ENCODE peak calls at places on chromosomes 7 and 10, in nine cellular contexts. S is activated naive CD4-positive, alpha-beta T cell; D is OCI-LY7; A is fibroblast of the conjunctiva; V is T-helper 2 cell; H is ACHN; X is hepatocyte; F is cardiac fibroblast; J is HT1080. I is an unnamed sample.

GRCh38 chr7:105580022-105580740 is 1.1 kb downstream of the EFCAB10 start:
- DNase-seq in S (no peak), D (no peak), A (no peak), V (no peak), H (peak; percentile 19), X (no peak), F (no peak), J (peak; percentile 39), I (no peak)

GRCh38 chr10:130631139-130631864 is 495.1 kb downstream of the GLRX3 start:
- DNase-seq in S (no peak), D (no peak), A (no peak), V (no peak), H (no peak), X (no peak), F (no peak), J (peak; percentile 25), I (peak; percentile 60)

GRCh38 chr10:13758302-13758701 is 171.5 kb downstream of the PRPF18 start:
- DNase-seq in S (no peak), D (no peak), A (no peak), V (no peak), H (peak; percentile 36), X (peak; percentile 34), F (peak; percentile 56), J (peak; percentile 64), I (no peak)

GRCh38 chr7:134514663-134515062 is 12.7 kb upstream of the AKR1B10 start:
- DNase-seq in S (no peak), D (peak; percentile 77), A (peak; percentile 67), V (peak; percentile 15), H (peak; percentile 91), X (peak; percentile 84), F (peak; percentile 93), J (peak; percentile 83), I (peak; percentile 59)

GRCh38 chr7:152711444-152711944 is 35.6 kb upstream of the XRCC2 start:
- DNase-seq in S (no peak), D (no peak), A (no peak), V (no peak), H (no peak), X (no peak), F (no peak), J (no peak), I (no peak)

GRCh38 chr10:33163941-33164824 is 170.3 kb downstream of the NRP1 start:
- DNase-seq in S (no peak), D (no peak), A (no peak), V (no peak), H (no peak), X (no peak), F (peak; percentile 61), J (no peak), I (no peak)

GRCh38 chr10:12943425-12943824 is 58.1 kb downstream of the CCDC3 start:
- DNase-seq in S (no peak), D (no peak), A (no peak), V (no peak), H (no peak), X (no peak), F (no peak), J (no peak), I (no peak)

GRCh38 chr10:83863283-83863966 is 275.9 kb upstream of the GHITM start:
- DNase-seq in S (no peak), D (no peak), A (no peak), V (no peak), H (no peak), X (no peak), F (no peak), J (no peak), I (no peak)

GRCh38 chr10:99976886-99977391 is 32.8 kb downstream of the DNMBP start:
- DNase-seq in S (no peak), D (no peak), A (peak; percentile 91), V (no peak), H (peak; percentile 93), X (peak; percentile 61), F (peak; percentile 98), J (peak; percentile 95), I (no peak)

GRCh38 chr7:40899651-40900507 is 765.1 kb downstream of the SUGCT start:
- DNase-seq in S (no peak), D (no peak), A (no peak), V (no peak), H (no peak), X (no peak), F (peak; percentile 19), J (no peak), I (no peak)

GRCh38 chr7:105060394-105060793 is 46.4 kb downstream of the KMT2E start:
- DNase-seq in S (no peak), D (no peak), A (no peak), V (no peak), H (no peak), X (no peak), F (peak; percentile 22), J (no peak), I (no peak)

GRCh38 chr7:73351447-73352167 is 23.6 kb downstream of the FKBP6 start:
- DNase-seq in S (no peak), D (no peak), A (no peak), V (no peak), H (no peak), X (no peak), F (no peak), J (peak; percentile 17), I (no peak)

GRCh38 chr10:132921818-132922807 is 20.3 kb downstream of the CFAP46 start:
- DNase-seq in S (no peak), D (no peak), A (no peak), V (no peak), H (no peak), X (no peak), F (no peak), J (no peak), I (no peak)

GRCh38 chr7:30434140-30434799 is 44.3 kb downstream of the NOD1 start:
- DNase-seq in S (no peak), D (peak; percentile 83), A (no peak), V (no peak), H (no peak), X (no peak), F (no peak), J (no peak), I (no peak)

GRCh38 chr10:73480158-73480557 is 15.7 kb downstream of the PPP3CB start:
- DNase-seq in S (no peak), D (no peak), A (no peak), V (no peak), H (peak; percentile 78), X (no peak), F (peak; percentile 64), J (peak; percentile 80), I (no peak)

GRCh38 chr10:122786269-122786668 is 59.4 kb downstream of the CUZD1 start:
- DNase-seq in S (no peak), D (peak; percentile 11), A (no peak), V (no peak), H (peak; percentile 66), X (peak; percentile 66), F (peak; percentile 28), J (peak; percentile 31), I (no peak)

GRCh38 chr10:127441350-127442219 is 107.5 kb upstream of the NPS start:
- DNase-seq in S (no peak), D (no peak), A (no peak), V (no peak), H (peak; percentile 74), X (no peak), F (no peak), J (no peak), I (no peak)

GRCh38 chr10:78820007-78820362 is 248.8 kb upstream of the ZMIZ1 start:
- DNase-seq in S (no peak), D (no peak), A (no peak), V (no peak), H (no peak), X (no peak), F (no peak), J (no peak), I (no peak)

GRCh38 chr7:157020514-157021070 is 10.1 kb upstream of the MNX1 start:
- DNase-seq in S (no peak), D (no peak), A (no peak), V (no peak), H (no peak), X (peak; percentile 5), F (no peak), J (no peak), I (no peak)

GRCh38 chr10:68900427-68901105 is 549 bp upstream of the DDX50 start:
- DNase-seq in S (peak; percentile 68), D (peak; percentile 6), A (no peak), V (no peak), H (no peak), X (no peak), F (peak; percentile 76), J (no peak), I (no peak)

GRCh38 chr7:130721486-130722277 is 12.3 kb downstream of the KLF14 start:
- DNase-seq in S (no peak), D (no peak), A (peak; percentile 54), V (no peak), H (peak; percentile 73), X (peak; percentile 87), F (peak; percentile 78), J (peak; percentile 56), I (peak; percentile 26)

GRCh38 chr7:100167912-100168323 is 499 bp downstream of the GAL3ST4 start:
- DNase-seq in S (no peak), D (no peak), A (no peak), V (no peak), H (no peak), X (peak; percentile 37), F (peak; percentile 24), J (no peak), I (no peak)

GRCh38 chr10:44363716-44364115 is 21.2 kb downstream of the CXCL12 start:
- DNase-seq in S (no peak), D (no peak), A (no peak), V (no peak), H (no peak), X (no peak), F (no peak), J (no peak), I (no peak)

GRCh38 chr7:18638594-18639452 is 143.3 kb downstream of the HDAC9 start:
- DNase-seq in S (no peak), D (no peak), A (peak; percentile 3), V (no peak), H (no peak), X (no peak), F (peak; percentile 81), J (peak; percentile 8), I (peak; percentile 15)

GRCh38 chr10:119131512-119132240 is 27.8 kb downstream of the DENND10 start:
- DNase-seq in S (no peak), D (peak; percentile 59), A (peak; percentile 34), V (peak; percentile 10), H (peak; percentile 70), X (no peak), F (peak; percentile 69), J (peak; percentile 42), I (peak; percentile 89)

GRCh38 chr10:35058134-35058533 is 32.0 kb downstream of the CUL2 start:
- DNase-seq in S (no peak), D (no peak), A (peak; percentile 8), V (no peak), H (peak; percentile 92), X (no peak), F (peak; percentile 92), J (peak; percentile 94), I (no peak)

GRCh38 chr10:102799691-102800435 is 37.4 kb downstream of the CYP17A1 start:
- DNase-seq in S (no peak), D (no peak), A (no peak), V (no peak), H (no peak), X (no peak), F (no peak), J (no peak), I (no peak)

GRCh38 chr10:101939273-101939635 is 95.7 kb upstream of the KCNIP2 start:
- DNase-seq in S (no peak), D (peak; percentile 37), A (peak; percentile 96), V (no peak), H (no peak), X (peak; percentile 27), F (peak; percentile 98), J (peak; percentile 34), I (no peak)

GRCh38 chr7:91005024-91005423 is 259.2 kb upstream of the FZD1 start:
- DNase-seq in S (no peak), D (no peak), A (no peak), V (no peak), H (no peak), X (no peak), F (no peak), J (no peak), I (no peak)

GRCh38 chr7:99267530-99268360 is 4.9 kb upstream of the MYH16 start:
- DNase-seq in S (no peak), D (no peak), A (peak; percentile 17), V (no peak), H (peak; percentile 93), X (peak; percentile 48), F (peak; percentile 93), J (peak; percentile 99), I (no peak)

GRCh38 chr10:103763374-103764202 is 91.8 kb downstream of the SH3PXD2A start:
- DNase-seq in S (no peak), D (peak; percentile 85), A (no peak), V (no peak), H (no peak), X (no peak), F (no peak), J (peak; percentile 70), I (peak; percentile 92)